ENCODE peak calls at places on chromosomes 16 and 17, in five cellular contexts. One of them, this sample, is unnamed.

GRCh38 chr17:80983545-80983944 is 8.1 kb upstream of the CHMP6 start:
- DNase-seq in HEK293T: no peak
- DNase-seq in HepG2: no peak
- DNase-seq in NT2/D1: no peak
- DNase-seq in H1: no peak
- DNase-seq in this sample: no peak

GRCh38 chr16:678858-679807 is 1.1 kb upstream of the STUB1 start:
- DNase-seq in HEK293T: peak
- DNase-seq in HepG2: peak
- DNase-seq in NT2/D1: no peak
- DNase-seq in H1: no peak
- DNase-seq in this sample: no peak

GRCh38 chr17:2962729-2963128 is 100.7 kb downstream of the OR1D5 start:
- DNase-seq in HEK293T: no peak
- DNase-seq in HepG2: no peak
- DNase-seq in NT2/D1: no peak
- DNase-seq in H1: no peak
- DNase-seq in this sample: no peak

GRCh38 chr16:287298-287811 is 4.4 kb downstream of the PDIA2 start:
- DNase-seq in HEK293T: no peak
- DNase-seq in HepG2: no peak
- DNase-seq in NT2/D1: no peak
- DNase-seq in H1: no peak
- DNase-seq in this sample: no peak

GRCh38 chr17:31549121-31549524 is 157.6 kb downstream of the RAB11FIP4 start:
- DNase-seq in HEK293T: no peak
- DNase-seq in HepG2: peak
- DNase-seq in NT2/D1: no peak
- DNase-seq in H1: no peak
- DNase-seq in this sample: no peak

GRCh38 chr17:77445030-77445907 is 304.5 kb downstream of the SEC14L1 start:
- DNase-seq in HEK293T: no peak
- DNase-seq in HepG2: no peak
- DNase-seq in NT2/D1: no peak
- DNase-seq in H1: no peak
- DNase-seq in this sample: peak

GRCh38 chr17:61063528-61063927 is 336.1 kb upstream of the TBX2 start:
- DNase-seq in HEK293T: no peak
- DNase-seq in HepG2: no peak
- DNase-seq in NT2/D1: no peak
- DNase-seq in H1: no peak
- DNase-seq in this sample: no peak

GRCh38 chr17:49566668-49567071 is 9.0 kb upstream of the NXPH3 start:
- DNase-seq in HEK293T: no peak
- DNase-seq in HepG2: no peak
- DNase-seq in NT2/D1: no peak
- DNase-seq in H1: no peak
- DNase-seq in this sample: no peak

GRCh38 chr16:8887952-8888560 is 5.9 kb downstream of the LITAFD start:
- DNase-seq in HEK293T: no peak
- DNase-seq in HepG2: peak
- DNase-seq in NT2/D1: no peak
- DNase-seq in H1: no peak
- DNase-seq in this sample: no peak

GRCh38 chr17:48051706-48052486 is 3.7 kb downstream of the NFE2L1 start:
- DNase-seq in HEK293T: no peak
- DNase-seq in HepG2: peak
- DNase-seq in NT2/D1: no peak
- DNase-seq in H1: no peak
- DNase-seq in this sample: no peak

GRCh38 chr17:39666601-39667261 is 1.5 kb upstream of the PNMT start:
- DNase-seq in HEK293T: no peak
- DNase-seq in HepG2: no peak
- DNase-seq in NT2/D1: no peak
- DNase-seq in H1: no peak
- DNase-seq in this sample: no peak

GRCh38 chr16:74677868-74678267 is 11.2 kb upstream of the RFWD3 start:
- DNase-seq in HEK293T: no peak
- DNase-seq in HepG2: no peak
- DNase-seq in NT2/D1: no peak
- DNase-seq in H1: no peak
- DNase-seq in this sample: no peak

GRCh38 chr16:70430667-70431536 is 8.0 kb downstream of the ST3GAL2 start:
- DNase-seq in HEK293T: no peak
- DNase-seq in HepG2: peak
- DNase-seq in NT2/D1: no peak
- DNase-seq in H1: no peak
- DNase-seq in this sample: peak

GRCh38 chr17:77266891-77267341 is 126.1 kb downstream of the SEC14L1 start:
- DNase-seq in HEK293T: peak
- DNase-seq in HepG2: no peak
- DNase-seq in NT2/D1: peak
- DNase-seq in H1: no peak
- DNase-seq in this sample: no peak

GRCh38 chr16:7321661-7322060 is 11.0 kb upstream of the RBFOX1 start:
- DNase-seq in HEK293T: no peak
- DNase-seq in HepG2: no peak
- DNase-seq in NT2/D1: no peak
- DNase-seq in H1: no peak
- DNase-seq in this sample: no peak

GRCh38 chr16:89738538-89739317 is 17.4 kb downstream of the ZNF276 start:
- DNase-seq in HEK293T: no peak
- DNase-seq in HepG2: no peak
- DNase-seq in NT2/D1: no peak
- DNase-seq in H1: no peak
- DNase-seq in this sample: no peak

GRCh38 chr17:62723842-62724241 is 84.3 kb downstream of the MARCHF10 start:
- DNase-seq in HEK293T: peak
- DNase-seq in HepG2: no peak
- DNase-seq in NT2/D1: no peak
- DNase-seq in H1: no peak
- DNase-seq in this sample: no peak

GRCh38 chr16:75252049-75252864 is 833 bp upstream of the BCAR1 start:
- DNase-seq in HEK293T: no peak
- DNase-seq in HepG2: no peak
- DNase-seq in NT2/D1: no peak
- DNase-seq in H1: no peak
- DNase-seq in this sample: no peak

GRCh38 chr16:60414617-60415016 is 1621.6 kb downstream of the CDH8 start:
- DNase-seq in HEK293T: no peak
- DNase-seq in HepG2: no peak
- DNase-seq in NT2/D1: no peak
- DNase-seq in H1: no peak
- DNase-seq in this sample: no peak

GRCh38 chr17:61556224-61557188 is 34.5 kb downstream of the NACA2 start:
- DNase-seq in HEK293T: no peak
- DNase-seq in HepG2: no peak
- DNase-seq in NT2/D1: no peak
- DNase-seq in H1: no peak
- DNase-seq in this sample: no peak

GRCh38 chr17:61415374-61416210 is 15.9 kb downstream of the TBX2 start:
- DNase-seq in HEK293T: no peak
- DNase-seq in HepG2: no peak
- DNase-seq in NT2/D1: no peak
- DNase-seq in H1: no peak
- DNase-seq in this sample: no peak

GRCh38 chr17:79417589-79417988 is 193.3 kb downstream of the RBFOX3 start:
- DNase-seq in HEK293T: no peak
- DNase-seq in HepG2: no peak
- DNase-seq in NT2/D1: no peak
- DNase-seq in H1: no peak
- DNase-seq in this sample: no peak

DNA sequence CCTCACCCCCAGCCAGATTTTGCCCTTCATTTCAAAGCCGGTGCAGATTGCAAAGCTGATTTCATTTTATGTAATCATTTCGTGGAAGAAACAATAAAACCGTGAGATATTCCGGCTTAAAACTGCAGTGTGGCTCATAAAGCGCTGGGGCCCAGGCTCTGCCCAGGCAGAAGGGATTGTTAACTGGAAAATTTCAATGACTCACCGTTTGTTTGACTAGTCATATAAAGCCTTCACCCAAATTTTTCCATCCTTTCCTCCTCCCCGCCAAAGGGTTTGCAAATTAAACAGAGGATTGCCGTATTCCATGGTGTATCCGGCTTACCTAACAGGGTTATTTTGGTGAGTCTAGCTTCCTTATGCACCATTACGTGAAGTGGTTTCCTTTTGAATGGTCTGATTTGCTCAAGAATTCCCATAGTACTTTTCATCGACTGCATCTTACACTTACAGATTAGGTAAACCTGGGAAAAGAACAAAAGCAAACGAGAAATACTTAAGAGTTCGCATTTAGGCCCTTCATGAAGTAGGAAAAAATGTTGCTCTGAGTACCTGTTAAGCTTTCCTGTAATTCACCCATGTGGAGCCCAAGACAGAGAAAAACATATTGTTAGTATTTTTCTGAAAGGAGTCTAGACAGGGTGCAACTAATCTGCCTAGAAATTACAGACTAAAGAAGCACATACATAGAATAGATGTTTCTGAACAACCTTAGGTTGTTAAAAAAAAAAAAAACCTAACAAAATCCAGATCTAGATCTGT is 949 bp upstream of the GSPT1 start:
- DNase-seq in HEK293T: peak
- DNase-seq in HepG2: peak
- DNase-seq in NT2/D1: no peak
- DNase-seq in H1: no peak
- DNase-seq in this sample: no peak
- TF ChIP-seq SUZ12 in HEK293T: no peak
- TF ChIP-seq SUZ12 in HepG2: no peak
- TF ChIP-seq SUZ12 in NT2/D1: no peak
- TF ChIP-seq SUZ12 in H1: no peak
- TF ChIP-seq SUZ12 in this sample: no peak

DNA sequence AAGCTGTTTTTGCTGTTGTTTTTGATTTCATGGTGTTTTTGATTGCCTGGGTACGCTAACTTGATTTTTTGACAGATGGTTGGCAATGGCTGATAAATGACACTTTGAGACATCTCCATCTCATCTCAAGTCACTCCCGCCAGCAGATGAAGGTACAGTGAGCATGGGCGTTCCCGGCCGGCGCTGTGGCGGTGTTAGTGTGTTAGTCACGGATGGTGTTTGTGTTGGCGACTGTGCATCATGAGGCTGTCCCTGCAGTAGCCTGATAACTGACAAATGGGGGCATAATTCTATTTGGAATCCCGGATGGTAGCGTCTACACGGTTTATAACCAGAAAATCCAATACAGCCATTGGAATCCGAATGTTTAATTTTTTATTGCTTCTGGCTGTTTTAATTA is 81.6 kb upstream of the ZNF750 start:
- DNase-seq in HEK293T: no peak
- DNase-seq in HepG2: no peak
- DNase-seq in NT2/D1: no peak
- DNase-seq in H1: no peak
- DNase-seq in this sample: no peak
- TF ChIP-seq SUZ12 in HEK293T: no peak
- TF ChIP-seq SUZ12 in HepG2: no peak
- TF ChIP-seq SUZ12 in NT2/D1: no peak
- TF ChIP-seq SUZ12 in H1: no peak
- TF ChIP-seq SUZ12 in this sample: no peak

DNA sequence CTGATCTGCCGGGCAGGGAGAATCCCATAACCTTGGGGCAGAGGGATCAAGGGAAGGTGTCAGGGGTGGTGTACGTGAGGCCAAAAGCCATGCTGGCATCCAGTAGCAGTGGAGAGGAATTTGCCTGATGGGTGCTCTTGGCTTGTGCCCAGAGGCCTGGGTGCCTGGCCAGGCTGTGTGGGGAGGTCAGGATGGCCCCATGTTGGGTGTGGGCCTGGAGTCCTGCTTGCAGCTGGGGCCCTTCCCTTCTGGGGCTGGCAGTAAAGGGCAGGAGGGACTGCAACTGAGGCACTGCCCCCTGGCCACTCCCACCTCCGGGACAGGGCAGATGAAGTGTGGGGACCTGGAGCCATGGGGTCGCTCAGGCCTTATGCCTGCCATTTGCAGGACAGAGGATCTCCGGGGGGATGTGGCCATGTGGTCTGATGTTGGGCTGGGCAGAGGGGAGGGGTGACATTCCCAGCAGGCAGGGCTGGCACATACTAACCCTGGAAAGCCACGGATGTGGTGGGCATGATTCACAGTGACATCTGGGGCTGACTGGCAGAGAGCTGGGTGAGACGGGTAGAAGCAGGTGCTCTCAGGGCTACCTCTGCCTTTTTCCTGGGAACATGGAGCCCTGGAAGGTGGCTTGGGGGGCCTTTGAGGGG is 3.5 kb downstream of the FMNL1 start:
- DNase-seq in HEK293T: no peak
- DNase-seq in HepG2: no peak
- DNase-seq in NT2/D1: no peak
- DNase-seq in H1: no peak
- DNase-seq in this sample: no peak
- TF ChIP-seq SUZ12 in HEK293T: no peak
- TF ChIP-seq SUZ12 in HepG2: no peak
- TF ChIP-seq SUZ12 in NT2/D1: no peak
- TF ChIP-seq SUZ12 in H1: no peak
- TF ChIP-seq SUZ12 in this sample: no peak

GRCh38 chr17:8120520-8121443 is 2.5 kb upstream of the ALOXE3 start:
- DNase-seq in HEK293T: peak
- DNase-seq in HepG2: no peak
- DNase-seq in NT2/D1: no peak
- DNase-seq in H1: peak
- DNase-seq in this sample: peak
- TF ChIP-seq SUZ12 in HEK293T: no peak
- TF ChIP-seq SUZ12 in HepG2: no peak
- TF ChIP-seq SUZ12 in NT2/D1: no peak
- TF ChIP-seq SUZ12 in H1: no peak
- TF ChIP-seq SUZ12 in this sample: no peak

GRCh38 chr17:71187145-71187878 is 933.5 kb upstream of the SOX9 start:
- DNase-seq in HEK293T: no peak
- DNase-seq in HepG2: no peak
- DNase-seq in NT2/D1: no peak
- DNase-seq in H1: no peak
- DNase-seq in this sample: no peak

GRCh38 chr17:71183083-71183697 is 937.6 kb upstream of the SOX9 start:
- DNase-seq in HEK293T: no peak
- DNase-seq in HepG2: no peak
- DNase-seq in NT2/D1: no peak
- DNase-seq in H1: no peak
- DNase-seq in this sample: no peak

GRCh38 chr17:71188811-71189492 is 931.9 kb upstream of the SOX9 start:
- DNase-seq in HEK293T: no peak
- DNase-seq in HepG2: no peak
- DNase-seq in NT2/D1: no peak
- DNase-seq in H1: no peak
- DNase-seq in this sample: no peak

GRCh38 chr17:71180801-71181385 is 939.9 kb upstream of the SOX9 start:
- DNase-seq in HEK293T: peak
- DNase-seq in HepG2: no peak
- DNase-seq in NT2/D1: no peak
- DNase-seq in H1: no peak
- DNase-seq in this sample: no peak

DNA sequence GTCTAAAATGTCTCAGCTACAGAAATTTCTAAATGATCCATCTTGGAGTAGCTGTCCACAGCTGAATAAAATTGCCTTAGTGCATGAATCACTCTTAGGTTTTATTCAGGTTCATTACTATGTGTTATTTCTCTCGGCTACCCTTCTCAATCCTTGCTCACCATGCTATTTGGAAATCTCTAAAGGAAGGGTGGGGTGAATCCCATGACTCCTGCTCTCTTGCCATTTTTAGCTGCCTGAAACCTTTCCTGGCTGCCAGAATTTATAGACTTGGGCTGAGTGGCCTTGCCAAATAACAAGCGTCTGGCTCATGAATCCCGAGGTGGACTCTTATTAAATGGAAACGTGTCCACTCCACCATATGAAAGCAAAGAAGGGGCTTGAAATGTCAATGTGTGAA is 936.1 kb upstream of the SOX9 start:
- DNase-seq in HEK293T: no peak
- DNase-seq in HepG2: no peak
- DNase-seq in NT2/D1: no peak
- DNase-seq in H1: no peak
- DNase-seq in this sample: no peak
- TF ChIP-seq SUZ12 in HEK293T: no peak
- TF ChIP-seq SUZ12 in HepG2: no peak
- TF ChIP-seq SUZ12 in NT2/D1: no peak
- TF ChIP-seq SUZ12 in H1: no peak
- TF ChIP-seq SUZ12 in this sample: no peak